ENCODE peak calls at places on chromosomes 11 and 22, in eight cellular contexts. V is esophagus squamous epithelium, R is Panc1, O is right atrium auricular region, H is DND-41, E is pancreas, G is lower lobe of right lung, A is A549. F is an unnamed sample. For H3K4me1, the result is how much of the 10 kb centered on the place peaks cover.

GRCh38 chr11:129321076-129321475 is 54.6 kb upstream of the BARX2 start:
- DNase-seq in V (no peak), R (no peak), O (no peak), H (no peak), E (no peak), G (no peak), A (no peak), F (no peak)

GRCh38 chr11:74371269-74372039 is 26.8 kb downstream of the PGM2L1 start:
- DNase-seq in V (no peak), R (no peak), O (no peak), H (no peak), E (no peak), G (no peak), A (peak), F (no peak)

GRCh38 chr11:2816941-2817421 is 68.6 kb downstream of the CDKN1C start:
- DNase-seq in V (no peak), R (no peak), O (no peak), H (no peak), E (peak), G (peak), A (no peak), F (no peak)

GRCh38 chr11:117933930-117934329 is 4.7 kb upstream of the TMPRSS13 start:
- DNase-seq in V (no peak), R (no peak), O (no peak), H (peak), E (no peak), G (peak), A (no peak), F (no peak)

GRCh38 chr22:19287889-19288288 is 3.6 kb downstream of the CLTCL1 start:
- DNase-seq in V (no peak), R (no peak), O (no peak), H (no peak), E (no peak), G (no peak), A (no peak), F (no peak)

GRCh38 chr11:130849215-130849568 is 67.1 kb downstream of the SNX19 start:
- DNase-seq in V (no peak), R (no peak), O (no peak), H (no peak), E (no peak), G (no peak), A (no peak), F (no peak)

GRCh38 chr22:19681863-19682245 is 32.4 kb upstream of the SEPTIN5 start:
- DNase-seq in V (no peak), R (no peak), O (no peak), H (no peak), E (no peak), G (no peak), A (no peak), F (no peak)

GRCh38 chr11:122984186-122985011 is 2.8 kb upstream of the BSX start:
- DNase-seq in V (no peak), R (no peak), O (no peak), H (no peak), E (no peak), G (no peak), A (no peak), F (no peak)

GRCh38 chr22:26229910-26230309 is 60.6 kb downstream of the SEZ6L start:
- DNase-seq in V (no peak), R (no peak), O (no peak), H (no peak), E (no peak), G (no peak), A (no peak), F (no peak)

GRCh38 chr11:73907191-73907590 is 30.4 kb downstream of the PAAF1 start:
- DNase-seq in V (no peak), R (no peak), O (no peak), H (no peak), E (no peak), G (peak), A (peak), F (peak)

GRCh38 chr22:17471901-17472566 is 91.3 kb upstream of the SLC25A18 start:
- DNase-seq in V (no peak), R (no peak), O (no peak), H (no peak), E (no peak), G (no peak), A (no peak), F (no peak)

GRCh38 chr11:10385696-10386095 is 69.4 kb upstream of the AMPD3 start:
- DNase-seq in V (no peak), R (no peak), O (peak), H (no peak), E (no peak), G (no peak), A (no peak), F (no peak)

GRCh38 chr22:29268511-29269229 is 602 bp downstream of the EWSR1 start:
- DNase-seq in V (no peak), R (no peak), O (peak), H (no peak), E (peak), G (peak), A (no peak), F (peak)

GRCh38 chr22:17910561-17911311 is 113.6 kb downstream of the MICAL3 start:
- DNase-seq in V (no peak), R (peak), O (peak), H (no peak), E (peak), G (no peak), A (peak), F (no peak)

GRCh38 chr22:30318773-30319419 is 7.8 kb downstream of the TBC1D10A start:
- DNase-seq in V (no peak), R (no peak), O (no peak), H (no peak), E (no peak), G (no peak), A (no peak), F (no peak)
- TF ChIP-seq CTCF in V (no peak), R (no peak), O (no peak), H (peak), E (no peak), G (no peak), A (no peak), F (no peak)

GRCh38 chr22:28203286-28203685 is 284.2 kb upstream of the PITPNB start:
- DNase-seq in V (no peak), R (no peak), O (no peak), H (no peak), E (no peak), G (no peak), A (no peak), F (no peak)
- H3K4me1 ChIP-seq in V (under half), R (under half), O (under half), H (under half), E (under half), G (under half), A (under half), F (under half)

DNA sequence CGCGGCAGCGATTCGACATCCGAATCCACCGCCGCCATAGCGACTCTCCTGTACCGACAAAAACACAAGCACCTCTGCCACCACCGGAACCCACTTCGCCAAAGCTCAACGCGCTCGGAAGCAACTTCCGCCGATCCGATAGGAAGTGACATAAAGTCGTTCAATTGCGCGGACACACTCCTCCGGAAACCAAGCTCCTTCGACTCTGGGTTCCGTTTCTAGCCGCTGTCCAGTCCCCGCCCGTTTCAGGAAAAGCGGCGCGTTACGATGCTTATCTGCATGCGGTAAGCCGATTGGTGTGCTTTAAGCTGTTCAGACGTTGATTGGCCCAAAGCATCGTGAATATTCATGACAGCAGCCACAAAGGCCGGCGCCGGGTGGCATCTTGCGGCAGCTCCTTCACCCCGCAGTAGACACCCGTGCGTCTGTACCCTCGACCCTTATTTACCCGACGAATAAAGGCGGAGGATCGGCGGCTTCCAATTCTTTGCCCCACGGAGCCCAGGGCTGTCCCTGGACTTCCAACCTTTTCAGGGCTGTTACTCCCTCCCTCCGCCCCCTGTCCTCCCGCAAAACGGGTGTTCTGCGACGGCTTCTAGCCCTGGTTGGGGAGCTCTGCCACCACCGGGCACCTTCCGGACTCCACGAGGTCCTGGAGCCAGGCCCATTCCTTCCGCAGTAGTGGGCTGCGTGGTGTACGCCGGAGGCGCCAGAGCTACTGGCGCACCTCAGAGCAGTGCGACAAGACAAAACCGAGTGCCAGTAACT is at the start of gene TUT1:
- DNase-seq in V (peak), R (peak), O (peak), H (peak), E (peak), G (peak), A (peak), F (peak)
- TF ChIP-seq CTCF in V (peak), R (no peak), O (no peak), H (peak), E (no peak), G (peak), A (no peak), F (peak)

GRCh38 chr11:85029964-85030363 is 597.2 kb downstream of the DLG2 start:
- DNase-seq in V (no peak), R (no peak), O (no peak), H (no peak), E (no peak), G (no peak), A (no peak), F (no peak)

GRCh38 chr11:85027346-85027745 is 599.8 kb downstream of the DLG2 start:
- DNase-seq in V (no peak), R (no peak), O (no peak), H (no peak), E (peak), G (no peak), A (no peak), F (no peak)

GRCh38 chr11:85028329-85029101 is 598.6 kb downstream of the DLG2 start:
- DNase-seq in V (no peak), R (no peak), O (no peak), H (no peak), E (peak), G (no peak), A (no peak), F (no peak)
- H3K4me1 ChIP-seq in V (under half), R (under half), O (under half), H (under half), E (under half), G (under half), A (under half), F (under half)

GRCh38 chr11:37946155-37946766 is 1348.2 kb upstream of the RAG2 start:
- DNase-seq in V (no peak), R (peak), O (no peak), H (peak), E (no peak), G (no peak), A (no peak), F (no peak)
- TF ChIP-seq CTCF in V (peak), R (peak), O (peak), H (peak), E (peak), G (peak), A (no peak), F (peak)

F was measured in Caco-2.